ENCODE peak calls at places on chromosomes 3 and 15, in four cellular contexts. F, T, D and X are unnamed samples.

GRCh38 chr3:14152233-14152962 is 26.0 kb downstream of the XPC start:
- DNase-seq in T (no peak), F (no peak), D (no peak), X (no peak)

GRCh38 chr15:90225504-90226234 is 8.1 kb downstream of the CIB1 start:
- DNase-seq in F (peak), T (no peak), D (no peak), X (no peak)

GRCh38 chr3:67656614-67657013 is 2.2 kb upstream of the SUCLG2 start:
- DNase-seq in T (no peak), F (no peak), D (no peak), X (no peak)

GRCh38 chr15:80494311-80494710 is 90.1 kb downstream of the ARNT2 start:
- DNase-seq in F (no peak), D (no peak), T (no peak), X (no peak)

GRCh38 chr3:14497321-14497720 is 42.8 kb downstream of the GRIP2 start:
- DNase-seq in T (no peak), D (no peak), F (no peak), X (no peak)

GRCh38 chr3:72397586-72397985 is 450.7 kb downstream of the SHQ1 start:
- DNase-seq in F (no peak), T (no peak), D (no peak), X (no peak)

GRCh38 chr15:101085311-101085700 is 166.1 kb downstream of the LRRK1 start:
- DNase-seq in T (no peak), D (no peak), F (no peak), X (no peak)

GRCh38 chr15:53974813-53975212 is 3.4 kb upstream of the UNC13C start:
- DNase-seq in F (no peak), D (no peak), T (no peak), X (no peak)

GRCh38 chr3:184383033-184383740 is 3.3 kb downstream of the CHRD start:
- DNase-seq in F (no peak), D (no peak), T (no peak), X (no peak)

GRCh38 chr15:40282144-40282869 is 557 bp downstream of the ANKRD63 start:
- DNase-seq in T (no peak), D (peak), F (no peak), X (peak)

GRCh38 chr3:121992601-121993560 is 29.2 kb downstream of the ILDR1 start:
- DNase-seq in F (no peak), D (no peak), T (no peak), X (no peak)

GRCh38 chr15:79185199-79185598 is 94.6 kb upstream of the RASGRF1 start:
- DNase-seq in T (peak), F (no peak), D (no peak), X (no peak)

GRCh38 chr3:45056608-45057301 is 30.7 kb downstream of the CLEC3B start:
- DNase-seq in F (peak), D (no peak), T (no peak), X (no peak)

GRCh38 chr3:122668930-122669730 is 11.5 kb upstream of the PARP14 start:
- DNase-seq in F (no peak), T (no peak), D (no peak), X (no peak)

GRCh38 chr15:70748281-70748747 is 15.0 kb downstream of the UACA start:
- DNase-seq in F (no peak), T (no peak), D (no peak), X (no peak)

GRCh38 chr15:38149315-38149714 is 103.3 kb upstream of the SPRED1 start:
- DNase-seq in D (no peak), F (no peak), T (no peak), X (no peak)

GRCh38 chr15:75904241-75904631 is 558 bp downstream of the FBXO22 start:
- DNase-seq in D (no peak), T (no peak), F (peak), X (no peak)

GRCh38 chr15:87623832-87624231 is 632.7 kb downstream of the NTRK3 start:
- DNase-seq in D (no peak), T (no peak), F (no peak), X (no peak)

GRCh38 chr3:81743096-81744025 is 18.1 kb downstream of the GBE1 start:
- DNase-seq in F (no peak), D (no peak), T (no peak), X (no peak)

GRCh38 chr3:157416347-157417087 is 20.1 kb upstream of the PTX3 start:
- DNase-seq in F (no peak), T (no peak), D (no peak), X (no peak)

GRCh38 chr15:52101542-52102340 is 10.8 kb downstream of the BCL2L10 start:
- DNase-seq in T (no peak), F (no peak), D (no peak), X (no peak)

GRCh38 chr15:68210821-68211655 is 5.9 kb upstream of the CALML4 start:
- DNase-seq in D (peak), F (peak), T (peak), X (no peak)

GRCh38 chr3:102114264-102114979 is 265.1 kb downstream of the NFKBIZ start:
- DNase-seq in D (no peak), T (no peak), F (no peak), X (no peak)

GRCh38 chr3:61869378-61869777 is 308.0 kb downstream of the PTPRG start:
- DNase-seq in D (no peak), T (no peak), F (no peak), X (no peak)

GRCh38 chr3:113439576-113439975 is 1.7 kb downstream of the CFAP44 start:
- DNase-seq in F (no peak), D (no peak), T (no peak), X (no peak)

GRCh38 chr3:41649129-41649739 is 312.7 kb downstream of the ULK4 start:
- DNase-seq in F (no peak), T (no peak), D (no peak), X (no peak)

GRCh38 chr3:46756642-46757041 is 39.0 kb upstream of the PRSS50 start:
- DNase-seq in F (no peak), D (no peak), T (no peak), X (no peak)

GRCh38 chr15:83284563-83285283 is at the start of gene BNC1:
- DNase-seq in T (no peak), F (no peak), D (no peak), X (no peak)

GRCh38 chr3:46368569-46368968 is 2.2 kb upstream of the CCR5 start:
- DNase-seq in F (no peak), D (no peak), T (peak), X (peak)

GRCh38 chr3:119602676-119603075 is 5.0 kb downstream of the PLA1A start:
- DNase-seq in T (no peak), F (no peak), D (no peak), X (no peak)

GRCh38 chr3:124174463-124174862 is 182.5 kb upstream of the ROPN1 start:
- DNase-seq in D (no peak), F (peak), T (no peak), X (no peak)

GRCh38 chr15:101807345-101807945 is 4.1 kb downstream of the OR4F6 start:
- DNase-seq in F (no peak), D (no peak), T (no peak), X (no peak)

GRCh38 chr15:75185271-75186029 is 16.2 kb upstream of the C15orf39 start:
- DNase-seq in F (no peak), T (no peak), D (no peak), X (no peak)

GRCh38 chr15:76163429-76164020 is 103.7 kb downstream of the TMEM266 start:
- DNase-seq in F (no peak), T (no peak), D (no peak), X (no peak)